ENCODE peak calls at places on chromosomes 4 and X, in six cellular contexts. One of them, this sample, is unnamed.

GRCh38 chr4:26020896-26021295 is 106.9 kb downstream of the SMIM20 start:
- DNase-seq in ovary: no peak
- DNase-seq in A549: no peak
- DNase-seq in transverse colon: no peak
- DNase-seq in upper lobe of left lung: peak
- DNase-seq in tibial nerve: no peak
- DNase-seq in this sample: no peak

GRCh38 chr4:16196482-16197393 is 29.5 kb downstream of the TAPT1 start:
- DNase-seq in tibial nerve: no peak
- DNase-seq in ovary: no peak
- DNase-seq in transverse colon: no peak
- DNase-seq in A549: peak
- DNase-seq in upper lobe of left lung: no peak
- DNase-seq in this sample: no peak

GRCh38 chr4:7352486-7352885 is 82.2 kb downstream of the PSAPL1 start:
- DNase-seq in upper lobe of left lung: no peak
- DNase-seq in transverse colon: no peak
- DNase-seq in tibial nerve: no peak
- DNase-seq in ovary: no peak
- DNase-seq in A549: no peak
- DNase-seq in this sample: no peak

GRCh38 chr4:157128395-157128794 is 52.4 kb downstream of the GLRB start:
- DNase-seq in ovary: no peak
- DNase-seq in A549: peak
- DNase-seq in tibial nerve: no peak
- DNase-seq in upper lobe of left lung: no peak
- DNase-seq in transverse colon: no peak
- DNase-seq in this sample: no peak

GRCh38 chrX:360496-361150 is 26.1 kb downstream of the PPP2R3B start:
- DNase-seq in A549: no peak
- DNase-seq in transverse colon: no peak
- DNase-seq in upper lobe of left lung: no peak
- DNase-seq in tibial nerve: no peak
- DNase-seq in ovary: no peak
- DNase-seq in this sample: no peak

GRCh38 chr4:129138762-129139496 is 43.0 kb downstream of the C4orf33 start:
- DNase-seq in ovary: no peak
- DNase-seq in transverse colon: no peak
- DNase-seq in tibial nerve: no peak
- DNase-seq in A549: no peak
- DNase-seq in upper lobe of left lung: no peak
- DNase-seq in this sample: no peak

GRCh38 chr4:55458164-55458563 is 62.4 kb downstream of the TMEM165 start:
- DNase-seq in ovary: no peak
- DNase-seq in tibial nerve: no peak
- DNase-seq in A549: no peak
- DNase-seq in transverse colon: no peak
- DNase-seq in upper lobe of left lung: no peak
- DNase-seq in this sample: no peak

GRCh38 chrX:113675278-113675677 is 834.6 kb upstream of the AMOT start:
- DNase-seq in transverse colon: no peak
- DNase-seq in ovary: no peak
- DNase-seq in upper lobe of left lung: no peak
- DNase-seq in tibial nerve: no peak
- DNase-seq in A549: no peak
- DNase-seq in this sample: no peak

GRCh38 chr4:41878170-41878941 is 56.9 kb upstream of the TMEM33 start:
- DNase-seq in A549: no peak
- DNase-seq in upper lobe of left lung: no peak
- DNase-seq in ovary: no peak
- DNase-seq in tibial nerve: no peak
- DNase-seq in transverse colon: no peak
- DNase-seq in this sample: no peak

GRCh38 chrX:85859426-85859825 is 187.9 kb downstream of the CHM start:
- DNase-seq in ovary: no peak
- DNase-seq in upper lobe of left lung: no peak
- DNase-seq in transverse colon: no peak
- DNase-seq in tibial nerve: no peak
- DNase-seq in A549: no peak
- DNase-seq in this sample: no peak

GRCh38 chr4:55218041-55218440 is 92.6 kb upstream of the KDR start:
- DNase-seq in A549: no peak
- DNase-seq in transverse colon: no peak
- DNase-seq in ovary: no peak
- DNase-seq in tibial nerve: no peak
- DNase-seq in upper lobe of left lung: no peak
- DNase-seq in this sample: no peak

GRCh38 chr4:112411781-112412281 is 104.1 kb downstream of the NEUROG2 start:
- DNase-seq in transverse colon: no peak
- DNase-seq in upper lobe of left lung: no peak
- DNase-seq in tibial nerve: no peak
- DNase-seq in A549: no peak
- DNase-seq in ovary: no peak
- DNase-seq in this sample: no peak

GRCh38 chr4:52579602-52580272 is 79.4 kb downstream of the USP46 start:
- DNase-seq in tibial nerve: no peak
- DNase-seq in ovary: no peak
- DNase-seq in upper lobe of left lung: no peak
- DNase-seq in transverse colon: no peak
- DNase-seq in A549: no peak
- DNase-seq in this sample: no peak

GRCh38 chr4:88592600-88593448 is 544 bp downstream of the HERC3 start:
- DNase-seq in transverse colon: peak
- DNase-seq in A549: peak
- DNase-seq in upper lobe of left lung: peak
- DNase-seq in tibial nerve: peak
- DNase-seq in ovary: peak
- DNase-seq in this sample: peak
- TF ChIP-seq POLR2A in transverse colon: peak
- TF ChIP-seq POLR2A in A549: no peak
- TF ChIP-seq POLR2A in upper lobe of left lung: peak
- TF ChIP-seq POLR2A in tibial nerve: peak
- TF ChIP-seq POLR2A in ovary: peak
- TF ChIP-seq POLR2A in this sample: peak

DNA sequence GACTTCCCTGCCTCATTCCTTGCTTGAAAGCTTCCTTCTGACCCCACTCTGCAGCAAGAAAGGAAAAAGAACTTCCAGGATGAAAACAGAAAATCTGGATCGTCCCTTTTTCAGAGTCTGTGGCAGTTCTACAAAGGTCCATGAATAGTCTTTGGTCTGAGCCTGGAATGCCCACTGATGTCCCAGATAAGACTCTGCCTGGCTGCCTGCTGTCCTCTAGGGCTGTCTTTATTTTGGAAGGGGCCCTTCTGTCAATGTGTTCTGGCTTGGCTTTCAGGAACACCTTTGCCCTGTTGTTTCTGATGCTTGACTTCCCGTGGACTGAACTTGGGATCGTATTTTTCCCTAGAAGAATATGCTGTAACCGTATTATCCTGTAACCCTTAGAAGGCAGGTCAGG is 114.7 kb upstream of the LNX1 start:
- DNase-seq in A549: no peak
- DNase-seq in transverse colon: no peak
- DNase-seq in tibial nerve: no peak
- DNase-seq in upper lobe of left lung: no peak
- DNase-seq in ovary: no peak
- DNase-seq in this sample: no peak
- TF ChIP-seq EP300 in A549: no peak
- TF ChIP-seq EP300 in transverse colon: no peak
- TF ChIP-seq EP300 in tibial nerve: no peak
- TF ChIP-seq EP300 in upper lobe of left lung: no peak
- TF ChIP-seq EP300 in ovary: no peak
- TF ChIP-seq EP300 in this sample: no peak

DNA sequence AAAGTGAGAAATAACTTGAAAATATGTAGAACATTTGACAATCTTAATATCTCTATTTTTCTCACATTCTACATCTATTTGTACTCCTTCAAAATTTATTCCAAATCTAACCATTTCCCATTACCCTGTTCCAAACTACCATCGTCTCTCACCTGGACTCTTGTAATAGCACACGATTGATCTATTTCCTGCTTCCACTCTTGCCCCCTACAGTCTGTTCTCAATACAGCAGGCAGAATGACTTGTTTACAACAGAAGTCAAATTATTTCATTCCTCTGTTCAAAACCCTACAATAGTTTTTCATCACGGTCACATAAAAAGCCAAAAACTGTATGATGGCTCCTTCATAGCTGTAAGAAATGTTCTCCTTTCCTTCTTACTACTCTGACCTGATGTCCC is 21.1 kb upstream of the LUZP4 start:
- DNase-seq in ovary: no peak
- DNase-seq in A549: peak
- DNase-seq in transverse colon: no peak
- DNase-seq in tibial nerve: no peak
- DNase-seq in upper lobe of left lung: no peak
- DNase-seq in this sample: no peak
- TF ChIP-seq CTCF in ovary: no peak
- TF ChIP-seq CTCF in A549: no peak
- TF ChIP-seq CTCF in transverse colon: no peak
- TF ChIP-seq CTCF in tibial nerve: no peak
- TF ChIP-seq CTCF in upper lobe of left lung: no peak
- TF ChIP-seq CTCF in this sample: no peak

GRCh38 chr4:84726356-84726755 is 143.4 kb downstream of the CDS1 start:
- DNase-seq in upper lobe of left lung: no peak
- DNase-seq in tibial nerve: no peak
- DNase-seq in ovary: no peak
- DNase-seq in transverse colon: no peak
- DNase-seq in A549: no peak
- DNase-seq in this sample: no peak

GRCh38 chr4:84734037-84734436 is 151.1 kb downstream of the CDS1 start:
- DNase-seq in A549: no peak
- DNase-seq in transverse colon: no peak
- DNase-seq in upper lobe of left lung: no peak
- DNase-seq in ovary: no peak
- DNase-seq in tibial nerve: no peak
- DNase-seq in this sample: no peak

GRCh38 chr4:84733343-84734033 is 150.6 kb downstream of the CDS1 start:
- DNase-seq in ovary: no peak
- DNase-seq in tibial nerve: no peak
- DNase-seq in A549: no peak
- DNase-seq in upper lobe of left lung: no peak
- DNase-seq in transverse colon: no peak
- DNase-seq in this sample: no peak

GRCh38 chr4:84727491-84727890 is 144.6 kb downstream of the CDS1 start:
- DNase-seq in ovary: no peak
- DNase-seq in upper lobe of left lung: no peak
- DNase-seq in A549: no peak
- DNase-seq in transverse colon: no peak
- DNase-seq in tibial nerve: no peak
- DNase-seq in this sample: no peak

DNA sequence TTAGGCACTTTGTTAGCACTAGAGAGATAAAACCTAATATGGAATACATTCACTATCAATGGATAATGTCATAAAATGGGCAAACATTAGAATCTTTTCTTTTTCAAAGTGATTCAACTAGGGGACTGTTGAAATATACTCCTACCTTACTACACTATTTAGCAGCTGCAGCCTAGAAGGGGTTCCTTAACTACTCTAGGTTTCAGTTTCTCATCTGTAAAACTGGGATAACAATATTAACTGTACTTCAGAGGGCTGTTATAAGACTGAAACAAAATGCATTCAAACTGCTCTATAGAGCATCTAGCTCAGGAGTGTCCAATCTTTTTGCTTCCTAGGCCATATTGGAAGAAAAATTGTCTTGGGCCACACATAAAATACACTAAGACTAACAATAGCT is 147.4 kb downstream of the CDS1 start:
- DNase-seq in tibial nerve: no peak
- DNase-seq in ovary: no peak
- DNase-seq in transverse colon: no peak
- DNase-seq in A549: no peak
- DNase-seq in upper lobe of left lung: no peak
- DNase-seq in this sample: no peak
- TF ChIP-seq POLR2A in tibial nerve: no peak
- TF ChIP-seq POLR2A in ovary: no peak
- TF ChIP-seq POLR2A in transverse colon: no peak
- TF ChIP-seq POLR2A in A549: no peak
- TF ChIP-seq POLR2A in upper lobe of left lung: no peak
- TF ChIP-seq POLR2A in this sample: no peak

DNA sequence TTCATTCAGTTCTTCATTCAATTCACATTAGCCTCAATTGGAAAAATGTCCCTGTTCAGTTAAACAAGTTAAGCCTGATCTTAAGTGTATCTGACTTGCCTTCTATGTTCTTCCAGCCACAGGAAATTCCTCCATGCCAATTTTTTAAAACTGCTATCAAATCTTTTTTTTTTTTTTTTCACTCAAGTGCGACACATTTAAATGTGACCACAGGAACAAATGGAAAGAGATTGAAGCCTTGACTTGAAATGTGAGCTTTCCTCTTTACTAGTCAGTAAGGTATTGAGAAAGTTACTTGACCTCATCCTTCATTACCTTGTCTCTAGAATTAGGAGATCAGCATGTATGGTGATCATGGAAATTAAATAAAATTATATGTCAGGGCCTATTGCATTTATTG is 165.1 kb downstream of the SLIT2 start:
- DNase-seq in A549: no peak
- DNase-seq in transverse colon: no peak
- DNase-seq in upper lobe of left lung: no peak
- DNase-seq in tibial nerve: no peak
- DNase-seq in ovary: no peak
- DNase-seq in this sample: no peak
- TF ChIP-seq EP300 in A549: no peak
- TF ChIP-seq EP300 in transverse colon: no peak
- TF ChIP-seq EP300 in upper lobe of left lung: no peak
- TF ChIP-seq EP300 in tibial nerve: no peak
- TF ChIP-seq EP300 in ovary: no peak
- TF ChIP-seq EP300 in this sample: no peak

GRCh38 chrX:151004085-151004484 is 20.9 kb downstream of the HMGB3 start:
- DNase-seq in transverse colon: no peak
- DNase-seq in upper lobe of left lung: no peak
- DNase-seq in tibial nerve: no peak
- DNase-seq in A549: peak
- DNase-seq in ovary: no peak
- DNase-seq in this sample: no peak
- TF ChIP-seq CTCF in transverse colon: peak
- TF ChIP-seq CTCF in upper lobe of left lung: no peak
- TF ChIP-seq CTCF in tibial nerve: no peak
- TF ChIP-seq CTCF in A549: no peak
- TF ChIP-seq CTCF in ovary: no peak
- TF ChIP-seq CTCF in this sample: no peak

This sample was measured in sigmoid colon.